ENCODE peak calls at places on chromosome 21, in five cellular contexts. One of them, this sample, is unnamed.
A peak's percentile ranks its signal among the peaks of the same experiment; 100 is the strongest.

GRCh38 chr21:22138297-22139016 is 1140.2 kb downstream of the NCAM2 start:
- DNase-seq in GM12891: no peak
- DNase-seq in K562: no peak
- DNase-seq in H1: no peak
- DNase-seq in HepG2: no peak
- DNase-seq in this sample: no peak

GRCh38 chr21:17045214-17045835 is 467.5 kb upstream of the CXADR start:
- DNase-seq in GM12891: no peak
- DNase-seq in K562: no peak
- DNase-seq in H1: no peak
- DNase-seq in HepG2: no peak
- DNase-seq in this sample: no peak

GRCh38 chr21:15139881-15140280 is 75.1 kb upstream of the NRIP1 start:
- DNase-seq in GM12891: no peak
- DNase-seq in K562: no peak
- DNase-seq in H1: no peak
- DNase-seq in HepG2: no peak
- DNase-seq in this sample: no peak

GRCh38 chr21:43939443-43940328 is 72.4 kb upstream of the TRAPPC10 start:
- DNase-seq in GM12891: no peak
- DNase-seq in K562: no peak
- DNase-seq in H1: peak; percentile 47
- DNase-seq in HepG2: no peak
- DNase-seq in this sample: no peak

GRCh38 chr21:31103571-31104265 is 65.4 kb upstream of the KRTAP19-8 start:
- DNase-seq in GM12891: no peak
- DNase-seq in K562: no peak
- DNase-seq in H1: no peak
- DNase-seq in HepG2: no peak
- DNase-seq in this sample: no peak

GRCh38 chr21:43333301-43334062 is 93.4 kb downstream of the SIK1 start:
- DNase-seq in GM12891: no peak
- DNase-seq in K562: no peak
- DNase-seq in H1: no peak
- DNase-seq in HepG2: peak; percentile 68
- DNase-seq in this sample: no peak

GRCh38 chr21:37369307-37369854 is 2.8 kb downstream of the DYRK1A start:
- DNase-seq in GM12891: no peak
- DNase-seq in K562: no peak
- DNase-seq in H1: no peak
- DNase-seq in HepG2: no peak
- DNase-seq in this sample: no peak

GRCh38 chr21:43754948-43755781 is 20.9 kb downstream of the CSTB start:
- DNase-seq in GM12891: no peak
- DNase-seq in K562: no peak
- DNase-seq in H1: no peak
- DNase-seq in HepG2: no peak
- DNase-seq in this sample: no peak

GRCh38 chr21:8997011-8997440 is 1524.4 kb upstream of the TPTE start:
- DNase-seq in GM12891: no peak
- DNase-seq in K562: no peak
- DNase-seq in H1: no peak
- DNase-seq in HepG2: peak; percentile 78
- DNase-seq in this sample: no peak

GRCh38 chr21:17612023-17612564 is 607 bp downstream of the BTG3 start:
- DNase-seq in GM12891: no peak
- DNase-seq in K562: no peak
- DNase-seq in H1: peak; percentile 64
- DNase-seq in HepG2: no peak
- DNase-seq in this sample: no peak

GRCh38 chr21:35172231-35172630 is 123.1 kb upstream of the RUNX1 start:
- DNase-seq in GM12891: no peak
- DNase-seq in K562: no peak
- DNase-seq in H1: no peak
- DNase-seq in HepG2: no peak
- DNase-seq in this sample: no peak

GRCh38 chr21:34878940-34879339 is 170.2 kb downstream of the RUNX1 start:
- DNase-seq in GM12891: no peak
- DNase-seq in K562: no peak
- DNase-seq in H1: no peak
- DNase-seq in HepG2: no peak
- DNase-seq in this sample: no peak

GRCh38 chr21:8991088-8991907 is 1530.1 kb upstream of the TPTE start:
- DNase-seq in GM12891: no peak
- DNase-seq in K562: peak; percentile 18
- DNase-seq in H1: no peak
- DNase-seq in HepG2: peak; percentile 92
- DNase-seq in this sample: no peak

GRCh38 chr21:24428539-24429186 is 1178.6 kb downstream of the MRPL39 start:
- DNase-seq in GM12891: no peak
- DNase-seq in K562: no peak
- DNase-seq in H1: no peak
- DNase-seq in HepG2: no peak
- DNase-seq in this sample: no peak

GRCh38 chr21:16318651-16319300 is 589.0 kb downstream of the USP25 start:
- DNase-seq in GM12891: no peak
- DNase-seq in K562: no peak
- DNase-seq in H1: no peak
- DNase-seq in HepG2: no peak
- DNase-seq in this sample: no peak

GRCh38 chr21:14273736-14274538 is 58.0 kb downstream of the RBM11 start:
- DNase-seq in GM12891: no peak
- DNase-seq in K562: peak; percentile 20
- DNase-seq in H1: peak; percentile 52
- DNase-seq in HepG2: no peak
- DNase-seq in this sample: no peak

GRCh38 chr21:27693376-27693775 is 726.5 kb upstream of the ADAMTS5 start:
- DNase-seq in GM12891: no peak
- DNase-seq in K562: no peak
- DNase-seq in H1: no peak
- DNase-seq in HepG2: no peak
- DNase-seq in this sample: no peak

GRCh38 chr21:32192291-32192690 is 86.6 kb downstream of the MIS18A start:
- DNase-seq in GM12891: no peak
- DNase-seq in K562: no peak
- DNase-seq in H1: no peak
- DNase-seq in HepG2: no peak
- DNase-seq in this sample: no peak

GRCh38 chr21:32456497-32456918 is 44.0 kb downstream of the EVA1C start:
- DNase-seq in GM12891: no peak
- DNase-seq in K562: no peak
- DNase-seq in H1: no peak
- DNase-seq in HepG2: no peak
- DNase-seq in this sample: no peak

GRCh38 chr21:37220433-37220980 is 46.6 kb downstream of the VPS26C start:
- DNase-seq in GM12891: no peak
- DNase-seq in K562: no peak
- DNase-seq in H1: no peak
- DNase-seq in HepG2: peak; percentile 48
- DNase-seq in this sample: no peak

GRCh38 chr21:20721151-20721550 is 277.1 kb upstream of the NCAM2 start:
- DNase-seq in GM12891: no peak
- DNase-seq in K562: no peak
- DNase-seq in H1: no peak
- DNase-seq in HepG2: no peak
- DNase-seq in this sample: no peak

GRCh38 chr21:35530726-35531125 is 481.6 kb upstream of the RUNX1 start:
- DNase-seq in GM12891: no peak
- DNase-seq in K562: no peak
- DNase-seq in H1: no peak
- DNase-seq in HepG2: no peak
- DNase-seq in this sample: no peak

GRCh38 chr21:20789696-20790095 is 208.5 kb upstream of the NCAM2 start:
- DNase-seq in GM12891: no peak
- DNase-seq in K562: no peak
- DNase-seq in H1: no peak
- DNase-seq in HepG2: no peak
- DNase-seq in this sample: no peak

GRCh38 chr21:35252831-35253230 is 203.7 kb upstream of the RUNX1 start:
- DNase-seq in GM12891: no peak
- DNase-seq in K562: no peak
- DNase-seq in H1: no peak
- DNase-seq in HepG2: no peak
- DNase-seq in this sample: no peak

GRCh38 chr21:29384608-29385359 is 86.1 kb downstream of the BACH1 start:
- DNase-seq in GM12891: no peak
- DNase-seq in K562: no peak
- DNase-seq in H1: no peak
- DNase-seq in HepG2: no peak
- DNase-seq in this sample: no peak

GRCh38 chr21:35071347-35071746 is 22.2 kb upstream of the RUNX1 start:
- DNase-seq in GM12891: no peak
- DNase-seq in K562: no peak
- DNase-seq in H1: no peak
- DNase-seq in HepG2: no peak
- DNase-seq in this sample: no peak

DNA sequence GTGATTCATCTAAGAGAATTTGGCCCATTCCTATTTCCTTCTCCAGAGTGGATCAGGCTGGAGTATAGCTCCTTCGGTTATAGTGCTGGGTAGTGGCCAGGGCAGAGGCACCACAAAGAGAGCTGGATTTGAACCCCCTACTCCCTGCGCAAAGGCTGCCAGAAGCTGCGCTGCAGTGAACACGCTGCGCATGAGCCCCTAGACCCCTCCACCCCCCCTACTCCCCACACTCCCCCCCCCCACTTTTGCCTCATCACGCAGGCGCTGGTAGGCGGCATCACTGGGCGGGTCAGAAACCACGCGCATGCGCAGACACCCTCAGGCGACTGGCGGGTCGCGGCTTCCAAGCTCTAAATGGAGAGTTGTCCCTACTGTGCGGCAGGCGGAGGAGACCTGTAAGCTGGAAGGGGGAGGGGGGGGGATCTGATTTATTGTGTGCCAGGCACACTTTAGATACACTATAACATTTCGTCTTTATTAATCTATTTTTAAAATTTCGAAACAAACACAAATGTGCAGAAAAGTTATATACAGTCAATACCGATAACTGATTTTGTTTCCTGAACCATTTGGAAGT is 38.7 kb upstream of the HMGN1 start:
- DNase-seq in GM12891: peak; percentile 96
- DNase-seq in K562: peak; percentile 99
- DNase-seq in H1: peak; percentile 99
- DNase-seq in HepG2: peak; percentile 83
- DNase-seq in this sample: peak; percentile 88
- TF ChIP-seq POLR2A in GM12891: no peak
- TF ChIP-seq POLR2A in K562: peak; percentile 50
- TF ChIP-seq POLR2A in H1: no peak
- TF ChIP-seq POLR2A in HepG2: peak; percentile 50
- TF ChIP-seq POLR2A in this sample: no peak

DNA sequence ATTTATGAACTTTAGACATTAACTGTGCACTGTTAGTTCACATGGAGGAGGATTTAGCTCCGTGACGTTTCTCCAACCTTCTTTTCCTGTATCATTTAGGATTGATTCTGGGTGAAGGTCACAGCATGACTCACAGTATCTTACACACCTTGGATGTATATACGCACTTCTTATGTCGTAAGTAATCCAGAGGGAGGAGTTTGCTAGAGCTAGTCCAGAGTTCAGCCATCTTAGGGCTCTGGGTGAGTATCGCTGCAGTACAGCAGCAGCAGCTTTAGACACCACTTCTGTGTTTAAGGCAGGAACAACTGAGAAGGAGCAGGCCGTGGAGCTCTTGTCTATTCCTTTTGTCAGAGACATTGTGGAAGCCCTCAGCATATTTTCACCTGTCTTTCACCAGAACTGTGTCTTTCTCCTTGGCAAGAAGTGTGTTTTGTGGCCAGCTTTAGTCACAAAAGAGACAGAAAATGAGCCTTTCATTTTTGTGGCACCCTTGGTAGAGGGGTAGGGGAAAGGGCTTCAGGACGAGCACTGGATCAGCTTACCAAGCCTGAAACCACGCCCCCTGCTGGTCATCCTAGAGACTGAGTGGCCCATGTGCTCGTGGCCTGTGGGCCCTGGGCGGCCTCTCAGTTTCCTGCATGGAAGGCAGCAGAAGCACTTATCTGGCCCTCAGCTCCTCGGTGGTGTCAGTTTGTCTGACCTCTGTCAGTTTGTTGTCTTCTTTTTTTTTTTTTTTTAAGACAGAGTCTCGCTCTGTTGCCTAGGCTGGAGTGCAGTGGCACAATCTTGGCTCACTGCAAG is 64.0 kb downstream of the ADARB1 start:
- DNase-seq in GM12891: peak; percentile 35
- DNase-seq in K562: peak; percentile 86
- DNase-seq in H1: peak; percentile 88
- DNase-seq in HepG2: peak; percentile 59
- DNase-seq in this sample: peak; percentile 36
- TF ChIP-seq TAF1 in GM12891: no peak
- TF ChIP-seq TAF1 in K562: no peak
- TF ChIP-seq TAF1 in H1: no peak
- TF ChIP-seq TAF1 in HepG2: no peak
- TF ChIP-seq TAF1 in this sample: no peak

GRCh38 chr21:45406801-45407628 is 2.0 kb downstream of the COL18A1 start:
- DNase-seq in GM12891: no peak
- DNase-seq in K562: no peak
- DNase-seq in H1: peak; percentile 81
- DNase-seq in HepG2: peak; percentile 51
- DNase-seq in this sample: no peak

GRCh38 chr21:45403825-45404725 is 890 bp upstream of the COL18A1 start:
- DNase-seq in GM12891: no peak
- DNase-seq in K562: no peak
- DNase-seq in H1: no peak
- DNase-seq in HepG2: no peak
- DNase-seq in this sample: no peak

GRCh38 chr21:45405819-45406762 is 1.1 kb downstream of the COL18A1 start:
- DNase-seq in GM12891: no peak
- DNase-seq in K562: no peak
- DNase-seq in H1: no peak
- DNase-seq in HepG2: peak; percentile 45
- DNase-seq in this sample: no peak

GRCh38 chr21:45404726-45405270 is at the start of gene COL18A1:
- DNase-seq in GM12891: peak; percentile 61
- DNase-seq in K562: peak; percentile 99
- DNase-seq in H1: peak; percentile 86
- DNase-seq in HepG2: no peak
- DNase-seq in this sample: no peak

DNA sequence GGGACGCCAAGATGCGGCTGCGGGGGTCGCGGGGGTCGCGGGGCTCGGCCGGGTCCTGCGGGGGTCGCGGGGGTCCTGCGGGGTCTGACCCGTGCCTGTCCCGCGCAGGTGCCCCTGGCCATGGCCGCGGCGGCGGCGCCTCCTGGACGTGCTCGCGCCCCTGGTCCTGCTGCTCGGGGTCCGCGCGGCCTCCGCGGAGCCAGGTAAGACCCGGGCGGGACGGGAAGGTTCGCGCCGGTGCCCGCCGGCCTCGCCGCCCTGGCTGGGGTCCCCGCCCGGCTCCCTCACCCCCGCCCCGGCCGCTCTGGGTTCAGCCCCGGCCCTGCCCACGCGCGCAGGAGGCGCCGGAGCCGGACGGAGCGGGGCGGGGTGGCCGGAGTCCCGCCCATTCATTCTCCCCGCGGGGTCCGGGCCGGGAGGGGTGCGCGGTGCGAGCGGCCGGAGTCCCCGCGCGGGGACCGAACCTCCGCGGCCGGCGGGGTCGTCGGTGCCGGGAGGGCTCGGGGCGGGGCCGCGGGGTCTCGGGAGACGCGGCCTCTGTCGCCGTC is 380 bp downstream of the COL18A1 start:
- DNase-seq in GM12891: no peak
- DNase-seq in K562: peak; percentile 95
- DNase-seq in H1: no peak
- DNase-seq in HepG2: no peak
- DNase-seq in this sample: no peak
- TF ChIP-seq POLR2A in GM12891: no peak
- TF ChIP-seq POLR2A in K562: no peak
- TF ChIP-seq POLR2A in H1: no peak
- TF ChIP-seq POLR2A in HepG2: no peak
- TF ChIP-seq POLR2A in this sample: no peak

GRCh38 chr21:38478782-38479181 is 19.5 kb downstream of the ERG start:
- DNase-seq in GM12891: no peak
- DNase-seq in K562: no peak
- DNase-seq in H1: no peak
- DNase-seq in HepG2: no peak
- DNase-seq in this sample: no peak
- TF ChIP-seq TAF1 in GM12891: no peak
- TF ChIP-seq TAF1 in K562: no peak
- TF ChIP-seq TAF1 in H1: no peak
- TF ChIP-seq TAF1 in HepG2: no peak
- TF ChIP-seq TAF1 in this sample: no peak

This sample was measured in GM12892.